ENCODE peak calls at places on chromosomes 13 and 19, in four cellular contexts. Y is astrocyte, N is cerebellar nuclear complex, U is cardiac fibroblast. X is an unnamed sample.

GRCh38 chr13:29730253-29730652 is 120.2 kb downstream of the UBL3 start:
- DNase-seq in U (no peak), Y (no peak), N (no peak), X (no peak)

GRCh38 chr19:13599681-13600080 is 93.4 kb upstream of the CACNA1A start:
- DNase-seq in Y (no peak), U (no peak), N (no peak), X (no peak)

GRCh38 chr19:2478756-2479555 is 3.0 kb downstream of the GADD45B start:
- DNase-seq in N (no peak), U (peak), Y (peak), X (peak)

GRCh38 chr13:113926951-113927660 is 46.8 kb downstream of the C13orf46 start:
- DNase-seq in N (no peak), Y (no peak), U (no peak), X (no peak)

GRCh38 chr19:14477417-14478112 is 2.4 kb upstream of the PTGER1 start:
- DNase-seq in Y (no peak), N (no peak), U (no peak), X (no peak)

GRCh38 chr19:508204-509150 is 1.2 kb downstream of the TPGS1 start:
- DNase-seq in N (no peak), U (no peak), Y (no peak), X (no peak)

GRCh38 chr13:27619711-27620376 is 485 bp downstream of the LNX2 start:
- DNase-seq in N (no peak), Y (peak), U (peak), X (no peak)

GRCh38 chr13:52984881-52985363 is 43.7 kb upstream of the OLFM4 start:
- DNase-seq in U (no peak), Y (no peak), N (no peak), X (no peak)

GRCh38 chr13:36530050-36530789 is 97.9 kb downstream of the CCNA1 start:
- DNase-seq in N (no peak), U (peak), Y (peak), X (no peak)

GRCh38 chr13:67990868-67991267 is 760.7 kb upstream of the PCDH9 start:
- DNase-seq in Y (no peak), N (no peak), U (no peak), X (no peak)

GRCh38 chr13:20398459-20398858 is 127.2 kb downstream of the CRYL1 start:
- DNase-seq in Y (no peak), N (no peak), U (no peak), X (no peak)

GRCh38 chr13:35139591-35139990 is 197.5 kb downstream of the NBEA start:
- DNase-seq in N (no peak), U (peak), Y (peak), X (no peak)

GRCh38 chr19:43784251-43784980 is 3.6 kb upstream of the KCNN4 start:
- DNase-seq in U (peak), Y (peak), N (no peak), X (no peak)